ENCODE peak calls at places on chromosomes 1 and 21, in six cellular contexts. F, J, V, O, H and B are unnamed samples.

GRCh38 chr1:45622891-45623394 is 911 bp downstream of the CCDC17 start:
- DNase-seq in F (no peak), J (no peak), V (no peak), O (no peak), H (no peak), B (peak)

GRCh38 chr21:31671931-31672330 is 12.4 kb downstream of the SOD1 start:
- DNase-seq in F (no peak), J (no peak), V (no peak), O (no peak), H (no peak), B (no peak)

GRCh38 chr21:24844672-24845071 is 762.6 kb downstream of the MRPL39 start:
- DNase-seq in F (no peak), J (no peak), V (peak), O (no peak), H (no peak), B (no peak)

GRCh38 chr1:25030674-25031589 is 100.9 kb upstream of the RUNX3 start:
- DNase-seq in F (no peak), J (no peak), V (peak), O (peak), H (no peak), B (no peak)

GRCh38 chr1:206011057-206011456 is 7.9 kb upstream of the RAB7B start:
- DNase-seq in F (no peak), J (no peak), V (no peak), O (no peak), H (no peak), B (peak)

GRCh38 chr1:101364370-101365120 is 127.7 kb downstream of the S1PR1 start:
- DNase-seq in F (no peak), J (no peak), V (peak), O (no peak), H (no peak), B (no peak)

GRCh38 chr1:51264470-51264869 is 28.4 kb downstream of the RNF11 start:
- DNase-seq in F (no peak), J (no peak), V (peak), O (no peak), H (no peak), B (no peak)

GRCh38 chr1:15997076-15997585 is 6.9 kb upstream of the SRARP start:
- DNase-seq in F (no peak), J (no peak), V (no peak), O (no peak), H (no peak), B (no peak)

GRCh38 chr21:26877015-26877414 is 31.8 kb upstream of the ADAMTS1 start:
- DNase-seq in F (no peak), J (no peak), V (no peak), O (no peak), H (no peak), B (no peak)

GRCh38 chr1:227318852-227319607 is 738 bp upstream of the CDC42BPA start:
- DNase-seq in F (peak), J (peak), V (peak), O (no peak), H (peak), B (peak)

GRCh38 chr1:59124166-59124565 is 172.7 kb upstream of the FGGY start:
- DNase-seq in F (no peak), J (no peak), V (peak), O (no peak), H (no peak), B (no peak)

GRCh38 chr1:58585591-58586151 is 8.6 kb upstream of the TACSTD2 start:
- DNase-seq in F (no peak), J (no peak), V (peak), O (no peak), H (no peak), B (no peak)

GRCh38 chr1:235075121-235075954 is 53.3 kb downstream of the TOMM20 start:
- DNase-seq in F (peak), J (peak), V (peak), O (no peak), H (peak), B (peak)

GRCh38 chr1:50272923-50273322 is 150.3 kb downstream of the DMRTA2 start:
- DNase-seq in F (no peak), J (no peak), V (no peak), O (no peak), H (no peak), B (no peak)

GRCh38 chr1:37332126-37332525 is 142.3 kb upstream of the ZC3H12A start:
- DNase-seq in F (no peak), J (no peak), V (no peak), O (no peak), H (no peak), B (no peak)

GRCh38 chr1:9835758-9836631 is 12.2 kb upstream of the CLSTN1 start:
- DNase-seq in F (peak), J (no peak), V (peak), O (no peak), H (peak), B (peak)

GRCh38 chr1:93805027-93805426 is 74.0 kb downstream of the DNTTIP2 start:
- DNase-seq in F (no peak), J (no peak), V (peak), O (no peak), H (no peak), B (no peak)

GRCh38 chr1:93810316-93810715 is 68.7 kb downstream of the DNTTIP2 start:
- DNase-seq in F (no peak), J (no peak), V (peak), O (no peak), H (no peak), B (no peak)

GRCh38 chr1:93801471-93801870 is 77.5 kb downstream of the DNTTIP2 start:
- DNase-seq in F (peak), J (no peak), V (peak), O (no peak), H (no peak), B (no peak)

GRCh38 chr1:93807301-93807930 is 71.6 kb downstream of the DNTTIP2 start:
- DNase-seq in F (no peak), J (no peak), V (peak), O (no peak), H (no peak), B (no peak)

DNA sequence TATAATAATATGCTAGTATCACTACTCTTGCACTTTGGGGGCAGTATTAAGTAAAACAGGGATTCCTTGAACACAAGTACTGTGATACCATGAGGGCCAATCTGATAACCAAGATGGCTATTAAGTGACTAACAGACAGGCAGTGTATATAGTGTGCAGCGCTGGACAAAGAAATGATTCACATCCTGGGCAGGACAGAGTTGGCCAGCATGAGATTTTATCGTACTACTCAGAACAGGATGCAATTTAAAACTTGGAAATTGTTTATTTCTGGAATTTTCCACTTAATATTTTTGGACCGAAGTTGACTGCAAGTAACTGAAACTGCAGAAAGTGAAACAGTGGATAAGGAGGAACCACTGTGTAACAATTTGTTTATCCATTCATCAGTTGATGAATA is 74.6 kb downstream of the DNTTIP2 start:
- DNase-seq in F (no peak), J (no peak), V (peak), O (no peak), H (no peak), B (no peak)
- TF ChIP-seq POLR2A in F (no peak), J (no peak), V (no peak), O (no peak), H (no peak), B (no peak)

GRCh38 chr21:44919111-44919912 is 1.4 kb downstream of the ITGB2 start:
- DNase-seq in F (no peak), J (no peak), V (no peak), O (no peak), H (no peak), B (no peak)

GRCh38 chr21:44921928-44922327 is 1.2 kb upstream of the ITGB2 start:
- DNase-seq in F (no peak), J (no peak), V (no peak), O (no peak), H (no peak), B (no peak)

GRCh38 chr21:44918581-44919033 is 2.1 kb downstream of the ITGB2 start:
- DNase-seq in F (no peak), J (no peak), V (no peak), O (no peak), H (no peak), B (no peak)

GRCh38 chr21:44919913-44920693 is 596 bp downstream of the ITGB2 start:
- DNase-seq in F (no peak), J (no peak), V (no peak), O (no peak), H (no peak), B (no peak)

DNA sequence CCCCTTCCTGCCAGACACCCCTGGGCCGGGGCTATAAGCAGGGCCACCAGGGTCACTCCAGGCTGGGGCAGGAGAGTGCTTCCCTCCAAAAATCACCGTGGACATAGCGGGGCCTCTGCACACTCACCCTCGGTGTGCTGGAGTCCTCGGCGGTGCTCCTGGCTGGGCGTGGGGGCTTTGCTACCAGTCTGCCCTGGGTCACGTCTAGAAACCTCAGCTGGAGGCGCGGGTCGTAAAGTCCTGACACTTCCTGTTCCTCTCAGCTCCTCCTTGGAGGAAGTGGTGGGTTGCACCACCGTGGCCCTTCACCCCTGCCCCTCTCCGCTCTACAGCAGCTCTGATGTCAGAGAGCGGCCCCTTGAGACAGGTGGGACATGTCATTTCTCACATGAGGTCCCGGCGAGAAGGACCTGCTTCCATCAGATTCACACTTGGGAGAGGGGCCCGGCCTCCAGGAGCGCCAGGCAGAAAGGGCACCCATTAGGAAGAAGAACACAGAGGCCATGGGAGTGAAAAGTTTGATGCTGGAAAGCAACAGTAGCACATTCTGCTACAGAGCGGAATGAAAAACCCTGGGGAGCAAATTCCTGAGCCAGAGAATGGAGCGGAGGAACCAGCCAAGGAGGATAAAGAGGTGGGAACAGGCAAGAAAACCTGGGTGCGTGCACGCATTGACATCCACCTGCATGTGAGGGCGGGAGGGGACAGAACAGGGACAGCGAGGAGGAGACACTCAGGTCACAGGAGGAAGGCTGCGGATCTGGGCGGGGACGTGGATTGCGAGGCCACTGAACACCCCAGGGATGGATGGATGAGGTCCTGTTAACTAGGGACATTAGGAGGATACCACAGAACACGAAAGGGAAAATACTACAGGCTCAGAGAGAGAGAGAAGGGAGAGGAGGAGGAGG is at the start of gene ITGB2:
- DNase-seq in F (no peak), J (no peak), V (no peak), O (no peak), H (no peak), B (no peak)
- TF ChIP-seq POLR2A in F (no peak), J (no peak), V (no peak), O (peak), H (no peak), B (no peak)

GRCh38 chr1:162629077-162629637 is 3.1 kb upstream of the DDR2 start:
- DNase-seq in F (no peak), J (no peak), V (no peak), O (no peak), H (no peak), B (no peak)
- TF ChIP-seq POLR2A in F (no peak), J (no peak), V (no peak), O (no peak), H (no peak), B (no peak)

GRCh38 chr1:153963030-153963849 is at the start of gene SLC39A1:
- DNase-seq in F (peak), J (peak), V (peak), O (peak), H (peak), B (peak)
- TF ChIP-seq POLR2A in F (peak), J (peak), V (peak), O (no peak), H (peak), B (no peak)

DNA sequence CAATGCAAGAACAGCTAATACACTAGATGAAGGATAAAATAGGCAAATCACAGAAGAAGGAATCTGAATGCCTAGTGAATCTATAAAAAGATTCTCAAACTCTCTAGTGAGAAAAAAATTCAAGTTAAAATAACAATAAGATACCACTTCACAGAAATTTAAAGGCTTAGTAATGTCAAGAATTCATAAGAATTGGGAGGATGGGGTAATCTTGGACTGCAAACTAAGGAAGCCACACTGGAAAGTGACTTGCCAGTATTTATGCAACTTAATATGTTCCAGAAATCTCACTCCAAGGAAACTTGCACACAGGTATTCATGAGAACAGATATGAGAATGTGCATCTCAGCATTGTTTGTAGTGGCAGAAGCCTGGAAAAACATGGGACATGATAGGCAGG is 38.9 kb upstream of the PRRC2C start:
- DNase-seq in F (no peak), J (no peak), V (no peak), O (no peak), H (no peak), B (no peak)
- TF ChIP-seq POLR2A in F (no peak), J (no peak), V (no peak), O (no peak), H (no peak), B (no peak)

GRCh38 chr1:17200246-17200645 is 4.7 kb upstream of the PADI1 start:
- DNase-seq in F (no peak), J (no peak), V (no peak), O (no peak), H (no peak), B (no peak)

GRCh38 chr1:17197696-17198095 is 7.2 kb upstream of the PADI1 start:
- DNase-seq in F (no peak), J (no peak), V (no peak), O (no peak), H (no peak), B (peak)

GRCh38 chr1:17196496-17197180 is 8.3 kb upstream of the PADI1 start:
- DNase-seq in F (no peak), J (no peak), V (no peak), O (no peak), H (no peak), B (peak)

GRCh38 chr1:17199267-17200044 is 5.5 kb upstream of the PADI1 start:
- DNase-seq in F (no peak), J (no peak), V (peak), O (no peak), H (no peak), B (peak)

DNA sequence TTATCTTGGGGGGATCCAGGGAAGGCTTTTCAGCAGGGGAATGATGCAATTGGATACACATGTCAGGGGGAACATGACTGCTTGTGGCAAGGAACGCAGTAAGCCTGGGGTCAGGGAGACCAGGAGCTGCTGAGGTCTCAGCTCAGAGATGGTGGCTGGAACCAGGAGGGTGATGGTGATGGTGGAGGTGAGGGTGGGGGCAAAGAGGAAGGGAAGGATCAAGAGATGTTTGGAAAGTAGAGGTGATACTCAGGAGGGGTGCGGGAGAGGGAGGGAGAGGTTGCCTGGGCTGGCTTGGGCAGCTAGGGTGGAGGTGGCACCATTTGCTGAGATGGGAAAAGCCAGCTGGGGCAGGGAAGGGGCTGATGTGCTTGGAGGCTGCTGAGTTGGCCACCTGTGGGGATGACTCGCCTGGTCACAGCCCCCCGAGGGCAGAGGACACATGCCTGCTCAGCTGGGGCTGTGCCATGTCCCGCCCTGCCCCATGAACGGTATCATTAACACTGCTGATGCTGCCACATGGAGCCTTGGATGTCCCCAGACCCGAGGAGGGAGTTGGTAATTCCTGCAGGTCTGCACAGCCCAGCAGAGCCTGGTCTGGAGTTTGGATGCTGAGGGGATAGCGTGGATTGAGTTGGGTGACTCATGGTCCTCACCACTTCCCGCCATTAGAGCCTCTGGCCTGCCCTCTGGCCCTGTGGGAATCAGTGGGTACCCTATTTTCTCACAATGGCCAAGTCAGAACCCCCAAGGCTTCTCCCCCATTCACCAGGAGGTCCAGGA is 6.3 kb upstream of the PADI1 start:
- DNase-seq in F (no peak), J (no peak), V (no peak), O (no peak), H (no peak), B (no peak)
- TF ChIP-seq POLR2A in F (no peak), J (no peak), V (no peak), O (no peak), H (no peak), B (no peak)

DNA sequence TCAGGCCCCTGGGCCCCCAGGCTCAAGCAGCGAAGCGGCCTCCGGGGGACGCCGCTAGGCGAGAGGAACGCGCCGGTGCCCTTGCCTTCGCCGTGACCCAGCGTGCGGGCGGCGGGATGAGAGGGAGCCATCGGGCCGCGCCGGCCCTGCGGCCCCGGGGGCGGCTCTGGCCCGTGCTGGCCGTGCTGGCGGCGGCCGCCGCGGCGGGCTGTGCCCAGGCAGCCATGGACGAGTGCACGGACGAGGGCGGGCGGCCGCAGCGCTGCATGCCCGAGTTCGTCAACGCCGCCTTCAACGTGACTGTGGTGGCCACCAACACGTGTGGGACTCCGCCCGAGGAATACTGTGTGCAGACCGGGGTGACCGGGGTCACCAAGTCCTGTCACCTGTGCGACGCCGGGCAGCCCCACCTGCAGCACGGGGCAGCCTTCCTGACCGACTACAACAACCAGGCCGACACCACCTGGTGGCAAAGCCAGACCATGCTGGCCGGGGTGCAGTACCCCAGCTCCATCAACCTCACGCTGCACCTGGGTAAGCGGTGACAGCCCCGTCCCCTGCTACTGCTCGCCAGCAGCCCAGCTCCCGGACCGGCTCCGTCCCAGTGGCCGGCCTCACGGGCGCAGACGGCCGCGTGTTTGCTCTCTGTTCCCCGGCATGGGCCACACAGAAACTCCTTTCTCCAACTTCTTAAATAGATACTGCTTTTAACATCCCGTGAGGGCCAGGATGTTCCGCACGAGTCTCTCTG is 556 bp downstream of the LAMC1 start:
- DNase-seq in F (peak), J (peak), V (peak), O (peak), H (peak), B (peak)
- TF ChIP-seq POLR2A in F (peak), J (peak), V (no peak), O (no peak), H (peak), B (no peak)

DNA sequence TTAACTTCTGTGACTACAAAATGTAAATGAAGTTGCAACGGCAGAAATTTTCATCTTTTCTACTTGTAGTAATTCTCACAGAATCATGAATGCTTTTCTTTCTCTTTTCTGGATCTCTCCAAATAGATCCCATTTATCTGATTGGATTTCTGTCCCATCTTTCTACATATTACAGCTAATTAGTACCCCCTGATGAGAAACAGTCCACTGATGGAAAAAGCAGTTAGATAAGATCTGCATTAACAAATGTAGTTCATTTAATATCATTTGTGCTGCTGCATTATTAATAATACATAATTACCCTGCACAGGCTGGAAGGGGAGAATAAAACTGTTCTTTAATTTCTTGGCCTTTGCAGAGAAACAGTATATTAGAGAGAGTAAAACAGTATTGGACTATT is 289.3 kb downstream of the TTLL7 start:
- DNase-seq in F (no peak), J (no peak), V (no peak), O (no peak), H (no peak), B (no peak)
- TF ChIP-seq POLR2A in F (no peak), J (no peak), V (no peak), O (no peak), H (no peak), B (no peak)